ENCODE peak calls at places on chromosomes 5 and 9, in seven cellular contexts. L, V, R, O, S, X and H are unnamed samples.

GRCh38 chr5:154972476-154973080 is 31.7 kb downstream of the MRPL22 start:
- DNase-seq in X (peak; percentile 75), R (peak; percentile 36), S (peak; percentile 53), O (no peak), V (no peak), L (no peak), H (no peak)

GRCh38 chr9:22588918-22589317 is 142.3 kb downstream of the DMRTA1 start:
- DNase-seq in V (no peak), L (no peak), S (no peak), X (no peak), R (no peak), O (no peak), H (no peak)

GRCh38 chr5:1495525-1495897 is 28.2 kb downstream of the LPCAT1 start:
- DNase-seq in V (no peak), X (no peak), S (no peak), O (no peak), L (no peak), R (no peak), H (no peak)

GRCh38 chr9:76374702-76375543 is 19.3 kb downstream of the RFK start:
- DNase-seq in V (peak; percentile 89), O (peak; percentile 95), S (peak; percentile 96), L (peak; percentile 65), R (peak; percentile 36), X (peak; percentile 87), H (no peak)

GRCh38 chr9:96022445-96023031 is 147.0 kb downstream of the ERCC6L2 start:
- DNase-seq in S (no peak), L (peak; percentile 52), X (no peak), R (peak; percentile 71), V (peak; percentile 80), O (peak; percentile 53), H (no peak)

GRCh38 chr5:74766348-74766886 is 500 bp downstream of the GFM2 start:
- DNase-seq in S (peak; percentile 64), R (peak; percentile 48), X (peak; percentile 32), O (peak; percentile 24), V (no peak), L (no peak), H (no peak)

GRCh38 chr9:130433168-130433946 is 11.4 kb upstream of the ASS1 start:
- DNase-seq in V (no peak), X (peak; percentile 79), R (peak; percentile 91), L (no peak), S (peak; percentile 39), O (no peak), H (no peak)

GRCh38 chr5:81361600-81361999 is 32.3 kb downstream of the ACOT12 start:
- DNase-seq in X (no peak), V (no peak), O (no peak), R (no peak), L (no peak), S (no peak), H (no peak)

GRCh38 chr5:171931163-171931562 is 75.3 kb downstream of the FBXW11 start:
- DNase-seq in V (no peak), S (no peak), X (no peak), L (no peak), R (no peak), O (no peak), H (no peak)

GRCh38 chr5:6822556-6823343 is 109.5 kb downstream of the TENT4A start:
- DNase-seq in R (no peak), S (no peak), V (no peak), X (no peak), O (no peak), L (no peak), H (no peak)

GRCh38 chr5:93511445-93511844 is 69.6 kb downstream of the NR2F1-AS1 start:
- DNase-seq in X (no peak), S (no peak), V (no peak), R (no peak), L (no peak), O (no peak), H (no peak)

GRCh38 chr9:127316586-127317383 is 52.2 kb downstream of the GARNL3 start:
- DNase-seq in O (no peak), R (no peak), L (no peak), X (no peak), S (peak; percentile 39), V (no peak), H (no peak)

GRCh38 chr5:32625106-32625505 is 39.7 kb downstream of the SUB1 start:
- DNase-seq in R (no peak), X (no peak), O (no peak), S (no peak), V (no peak), L (no peak), H (no peak)

GRCh38 chr9:21331676-21332402 is 3.4 kb downstream of the KLHL9 start:
- DNase-seq in L (no peak), O (no peak), R (no peak), V (no peak), X (no peak), S (peak; percentile 34), H (no peak)

GRCh38 chr5:131104169-131104775 is 60.8 kb downstream of the HINT1 start:
- DNase-seq in O (no peak), R (no peak), X (no peak), S (no peak), V (no peak), L (no peak), H (no peak)

GRCh38 chr9:90729351-90729750 is 72.3 kb upstream of the SYK start:
- DNase-seq in S (no peak), R (no peak), L (no peak), V (no peak), O (no peak), X (no peak), H (no peak)

GRCh38 chr9:76895186-76895585 is 10.7 kb downstream of the PRUNE2 start:
- DNase-seq in R (no peak), L (no peak), O (no peak), V (no peak), X (no peak), S (peak; percentile 78), H (no peak)

GRCh38 chr5:122736086-122736485 is 38.8 kb upstream of the SNX2 start:
- DNase-seq in S (no peak), R (no peak), L (no peak), O (no peak), V (no peak), X (no peak), H (no peak)

GRCh38 chr5:180340856-180341255 is 12.3 kb downstream of the GFPT2 start:
- DNase-seq in L (no peak), S (peak; percentile 58), O (no peak), R (no peak), V (peak; percentile 26), X (no peak), H (no peak)

GRCh38 chr9:110007477-110008270 is 200.3 kb downstream of the C9orf152 start:
- DNase-seq in X (no peak), L (no peak), S (peak; percentile 31), O (no peak), R (no peak), V (no peak), H (no peak)

GRCh38 chr5:111223790-111224560 is at the start of gene CAMK4:
- DNase-seq in V (peak; percentile 90), X (peak; percentile 86), L (peak; percentile 33), S (peak; percentile 73), O (peak; percentile 60), R (peak; percentile 93), H (peak; percentile 74)
- TF ChIP-seq CTCF in V (no peak), X (no peak), L (no peak), S (peak; percentile 22), O (no peak), R (peak; percentile 28), H (no peak)

GRCh38 chr5:17276445-17276844 is 59.0 kb downstream of the BASP1 start:
- DNase-seq in V (no peak), O (no peak), S (no peak), X (no peak), R (no peak), L (no peak), H (no peak)
- H3K27ac ChIP-seq in V (no peak overlapping the region), O (no peak overlapping the region), S (no peak overlapping the region), X (no peak overlapping the region), R (no peak overlapping the region), L (no peak overlapping the region), H (no peak overlapping the region)

DNA sequence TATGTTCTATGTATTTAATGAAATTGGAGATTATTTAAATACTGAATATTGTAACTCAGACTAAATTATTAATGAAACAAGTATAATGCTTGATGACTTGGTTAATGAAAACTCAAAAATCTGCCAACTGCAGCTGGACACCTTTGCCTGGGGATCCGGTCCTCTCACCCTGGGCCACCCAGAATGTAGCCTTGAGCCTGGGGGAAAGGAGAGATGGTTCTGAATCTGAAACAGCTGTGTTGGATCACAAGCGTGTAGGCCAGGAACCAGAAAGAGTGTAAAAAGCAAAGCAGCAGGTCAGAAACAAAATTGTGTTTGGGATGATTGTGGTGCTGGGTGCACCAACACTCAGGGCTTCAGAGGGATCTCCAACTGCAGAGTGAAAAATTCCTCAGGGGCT is 38.5 kb downstream of the ADAMTS16 start:
- DNase-seq in X (no peak), L (no peak), V (no peak), R (no peak), O (no peak), S (no peak), H (no peak)
- H3K4me3 ChIP-seq in X (no peak overlapping the region), L (no peak overlapping the region), V (no peak overlapping the region), R (no peak overlapping the region), O (no peak overlapping the region), S (no peak overlapping the region), H (no peak overlapping the region)

GRCh38 chr9:11088826-11089374 is 476.1 kb upstream of the PTPRD start:
- DNase-seq in O (no peak), V (no peak), R (no peak), X (no peak), L (no peak), S (no peak), H (no peak)

GRCh38 chr9:11092974-11093373 is 480.2 kb upstream of the PTPRD start:
- DNase-seq in V (no peak), L (no peak), S (no peak), O (no peak), X (no peak), R (no peak), H (no peak)
- TF ChIP-seq CTCF in V (no peak), L (no peak), S (no peak), O (no peak), X (no peak), R (no peak), H (no peak)

GRCh38 chr9:8745347-8745746 is 945.8 kb upstream of the DMAC1 start:
- DNase-seq in X (no peak), O (no peak), S (no peak), L (no peak), R (no peak), V (no peak), H (no peak)

GRCh38 chr9:8751531-8751930 is 952.0 kb upstream of the DMAC1 start:
- DNase-seq in R (peak; percentile 13), L (no peak), V (no peak), S (no peak), O (no peak), X (no peak), H (no peak)

DNA sequence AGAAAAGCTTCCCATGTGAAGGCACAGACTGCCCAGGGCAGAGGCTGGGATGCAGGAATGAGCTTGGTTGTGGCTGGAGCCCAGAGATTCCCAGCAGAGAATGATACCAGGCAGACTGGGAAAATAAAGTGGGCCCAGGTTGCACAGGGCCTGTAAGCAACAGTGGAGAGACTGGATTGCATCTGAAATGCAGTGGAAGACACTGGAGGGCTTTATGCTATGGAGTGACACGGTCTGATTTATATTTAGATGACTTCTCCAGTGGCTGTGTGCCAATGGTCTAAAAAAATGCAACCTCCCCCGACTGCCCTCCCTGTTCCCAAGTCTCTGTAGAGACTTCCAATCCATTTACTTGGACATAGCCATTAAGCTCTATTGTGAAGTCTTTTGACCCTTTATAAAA is 951.1 kb upstream of the DMAC1 start:
- DNase-seq in O (no peak), X (peak; percentile 7), L (no peak), S (no peak), V (no peak), R (peak; percentile 63), H (no peak)
- H3K27ac ChIP-seq in O (no peak overlapping the region), X (no peak overlapping the region), L (no peak overlapping the region), S (no peak overlapping the region), V (no peak overlapping the region), R (peak overlapping the region; percentile 87), H (peak overlapping the region; percentile 16)